ENCODE peak calls at places on chromosomes 5 and 9, in seven cellular contexts. T is HCT116, D is K562, I is A549, S is IMR-90, U is GM12878, E is H1. M is an unnamed sample.
A peak's percentile ranks its signal among the peaks of the same experiment; 100 is the strongest.

GRCh38 chr9:81083821-81084512 is 605.4 kb downstream of the TLE1 start:
- DNase-seq in T (no peak), E (no peak), U (no peak), S (peak; percentile 80), D (no peak), I (no peak), M (no peak)

GRCh38 chr9:16258191-16258590 is 612.3 kb downstream of the BNC2 start:
- DNase-seq in D (no peak), E (no peak), T (no peak), I (no peak), S (no peak), U (no peak), M (no peak)

GRCh38 chr9:120477534-120478001 is 102.4 kb downstream of the CDK5RAP2 start:
- DNase-seq in U (no peak), T (peak; percentile 8), S (peak; percentile 90), I (peak; percentile 63), D (peak; percentile 50), E (peak; percentile 85), M (peak; percentile 11)

GRCh38 chr9:16344343-16344742 is 526.1 kb downstream of the BNC2 start:
- DNase-seq in D (no peak), I (peak; percentile 84), T (no peak), E (no peak), S (peak; percentile 93), U (no peak), M (no peak)

GRCh38 chr5:54719384-54720306 is 202.1 kb downstream of the SNX18 start:
- DNase-seq in T (no peak), S (peak; percentile 81), D (no peak), I (no peak), E (peak; percentile 61), U (no peak), M (no peak)

GRCh38 chr9:124835026-124835501 is 18.2 kb upstream of the WDR38 start:
- DNase-seq in D (peak; percentile 34), I (peak; percentile 46), E (no peak), S (peak; percentile 79), U (no peak), T (no peak), M (peak; percentile 36)

GRCh38 chr5:51347704-51348103 is 35.5 kb upstream of the ISL1 start:
- DNase-seq in I (peak; percentile 8), E (no peak), D (no peak), U (no peak), T (peak; percentile 12), S (no peak), M (peak; percentile 4)

GRCh38 chr5:99379187-99379586 is 450.4 kb upstream of the CHD1 start:
- DNase-seq in S (no peak), U (no peak), I (no peak), T (no peak), E (no peak), D (no peak), M (no peak)

GRCh38 chr9:79155308-79155707 is 416.5 kb upstream of the TLE4 start:
- DNase-seq in D (no peak), S (no peak), I (peak; percentile 13), T (no peak), U (no peak), E (no peak), M (no peak)

GRCh38 chr5:124180523-124181461 is 565.6 kb downstream of the ZNF608 start:
- DNase-seq in U (no peak), S (peak; percentile 21), E (no peak), T (no peak), D (no peak), I (no peak), M (no peak)

GRCh38 chr9:130039504-130040147 is 3.4 kb downstream of the FNBP1 start:
- DNase-seq in I (peak; percentile 51), S (no peak), T (no peak), U (peak; percentile 75), E (no peak), D (no peak), M (no peak)

GRCh38 chr5:37771731-37772130 is 68.1 kb downstream of the GDNF start:
- DNase-seq in E (no peak), D (no peak), U (no peak), T (no peak), S (peak; percentile 98), I (no peak), M (no peak)

GRCh38 chr9:107881625-107882300 is 392.2 kb upstream of the KLF4 start:
- DNase-seq in D (no peak), T (no peak), S (peak; percentile 39), U (no peak), I (no peak), E (no peak), M (no peak)

GRCh38 chr5:64505769-64506566 is at the start of gene RGS7BP:
- DNase-seq in U (no peak), T (no peak), D (no peak), S (peak; percentile 7), E (peak; percentile 78), I (peak; percentile 19), M (no peak)

GRCh38 chr9:2234371-2234893 is 219.3 kb downstream of the SMARCA2 start:
- DNase-seq in S (peak; percentile 21), E (no peak), T (no peak), I (no peak), U (no peak), D (no peak), M (no peak)

GRCh38 chr5:40551706-40552557 is 127.8 kb upstream of the PTGER4 start:
- DNase-seq in U (no peak), I (peak; percentile 91), T (no peak), S (peak; percentile 98), D (no peak), E (no peak), M (peak; percentile 15)

GRCh38 chr5:152406082-152406481 is 1.0 kb upstream of the NMUR2 start:
- DNase-seq in E (no peak), S (no peak), T (no peak), D (no peak), I (no peak), U (no peak), M (no peak)

GRCh38 chr5:152403058-152403457 is 2.0 kb downstream of the NMUR2 start:
- DNase-seq in S (no peak), E (no peak), I (no peak), D (no peak), T (no peak), U (no peak), M (no peak)

GRCh38 chr5:152405145-152405544 is at the start of gene NMUR2:
- DNase-seq in I (peak; percentile 4), T (no peak), S (no peak), E (peak; percentile 57), U (no peak), D (no peak), M (no peak)

GRCh38 chr5:152404494-152404893 is 585 bp downstream of the NMUR2 start:
- DNase-seq in I (no peak), U (no peak), D (no peak), E (no peak), T (no peak), S (no peak), M (no peak)
- TF ChIP-seq CEBPB in I (no peak), U (no peak), D (no peak), E (no peak), T (no peak), S (no peak), M (no peak)

GRCh38 chr9:87674565-87675299 is 51.2 kb upstream of the CTSL start:
- DNase-seq in S (peak; percentile 15), T (no peak), U (no peak), I (no peak), D (peak; percentile 85), E (no peak), M (no peak)
- TF ChIP-seq POLR2A in S (no peak), T (no peak), U (no peak), I (no peak), D (no peak), E (no peak), M (no peak)

GRCh38 chr9:110755179-110755578 is 86.6 kb downstream of the MUSK start:
- DNase-seq in I (no peak), D (no peak), E (no peak), S (no peak), U (no peak), T (no peak), M (no peak)
- TF ChIP-seq CEBPB in I (no peak), D (no peak), E (no peak), S (no peak), U (no peak), T (no peak), M (no peak)

GRCh38 chr5:175788155-175788787 is 83.1 kb upstream of the CPLX2 start:
- DNase-seq in U (no peak), I (no peak), S (no peak), D (no peak), E (no peak), T (no peak), M (no peak)

GRCh38 chr5:175784230-175784629 is 87.1 kb upstream of the CPLX2 start:
- DNase-seq in S (no peak), D (no peak), T (no peak), E (no peak), I (no peak), U (no peak), M (no peak)

GRCh38 chr5:175790796-175791195 is 80.6 kb upstream of the CPLX2 start:
- DNase-seq in S (no peak), D (no peak), E (no peak), T (no peak), U (no peak), I (no peak), M (no peak)

GRCh38 chr5:175789670-175790069 is 81.7 kb upstream of the CPLX2 start:
- DNase-seq in T (no peak), I (no peak), D (no peak), E (no peak), S (no peak), U (no peak), M (no peak)
- TF ChIP-seq POLR2A in T (no peak), I (no peak), D (no peak), E (no peak), S (no peak), U (no peak), M (no peak)

GRCh38 chr5:111859031-111859430 is 102.0 kb upstream of the NREP start:
- DNase-seq in S (peak; percentile 65), D (no peak), T (no peak), U (no peak), E (no peak), I (no peak), M (no peak)

GRCh38 chr5:111857067-111857466 is 100.1 kb upstream of the NREP start:
- DNase-seq in U (no peak), I (no peak), S (no peak), D (no peak), E (no peak), T (no peak), M (no peak)

GRCh38 chr5:111857633-111858032 is 100.6 kb upstream of the NREP start:
- DNase-seq in S (peak; percentile 11), E (no peak), D (no peak), T (no peak), U (no peak), I (no peak), M (no peak)

GRCh38 chr5:111863801-111864200 is 106.8 kb upstream of the NREP start:
- DNase-seq in E (no peak), T (no peak), D (no peak), I (no peak), S (peak; percentile 56), U (no peak), M (no peak)

GRCh38 chr5:111859533-111860270 is 102.7 kb upstream of the NREP start:
- DNase-seq in E (no peak), U (no peak), S (peak; percentile 91), T (no peak), D (no peak), I (no peak), M (no peak)
- TF ChIP-seq CEBPB in E (no peak), U (no peak), S (peak; percentile 92), T (no peak), D (no peak), I (no peak), M (no peak)

M was measured in HepG2.